ENCODE peak calls at places on chromosomes 13 and 19, in five cellular contexts. W, E, D, M and C are unnamed samples.

GRCh38 chr19:7333198-7334118 is 15.3 kb upstream of the ARHGEF18 start:
- DNase-seq in D (no peak), E (no peak), W (peak; percentile 56), M (no peak), C (peak; percentile 59)

GRCh38 chr13:114111577-114111976 is 20.8 kb downstream of the RASA3 start:
- DNase-seq in D (no peak), M (no peak), W (no peak), E (no peak), C (no peak)

GRCh38 chr13:94596575-94596971 is 621 bp upstream of the TGDS start:
- DNase-seq in E (no peak), M (peak; percentile 18), D (peak; percentile 6), W (no peak), C (peak; percentile 53)

GRCh38 chr13:90926459-90926858 is 421.0 kb upstream of the MIR17HG start:
- DNase-seq in M (no peak), E (no peak), D (no peak), W (no peak), C (no peak)

GRCh38 chr19:58519087-58519354 is 589 bp downstream of the ZBTB45 start:
- DNase-seq in D (no peak), M (peak; percentile 63), W (peak; percentile 66), E (no peak), C (peak; percentile 74)

GRCh38 chr13:83312194-83312593 is 570.1 kb downstream of the SLITRK1 start:
- DNase-seq in D (no peak), E (no peak), W (no peak), M (no peak), C (no peak)

GRCh38 chr19:28330831-28331230 is 882.1 kb downstream of the UQCRFS1 start:
- DNase-seq in E (no peak), W (no peak), D (no peak), M (no peak), C (no peak)

GRCh38 chr19:33628921-33629825 is 7.4 kb downstream of the CHST8 start:
- DNase-seq in W (no peak), D (no peak), M (no peak), E (no peak), C (no peak)

GRCh38 chr13:46181799-46182490 is at the start of gene LCP1:
- DNase-seq in M (no peak), W (no peak), D (no peak), E (peak; percentile 14), C (peak; percentile 61)

GRCh38 chr19:29439688-29440550 is 85.9 kb upstream of the VSTM2B start:
- DNase-seq in W (no peak), M (no peak), D (no peak), E (no peak), C (no peak)

GRCh38 chr19:38543807-38544568 is 73.8 kb downstream of the MAP4K1 start:
- DNase-seq in E (no peak), M (peak; percentile 30), D (peak; percentile 87), W (peak; percentile 46), C (peak; percentile 75)

GRCh38 chr13:28306325-28306724 is 168.0 kb downstream of the PAN3 start:
- DNase-seq in E (no peak), M (no peak), D (no peak), W (no peak), C (no peak)

GRCh38 chr13:42893346-42893745 is 98.7 kb downstream of the EPSTI1 start:
- DNase-seq in W (no peak), D (no peak), M (no peak), E (no peak), C (no peak)

GRCh38 chr19:29966594-29967249 is 24.7 kb downstream of the URI1 start:
- DNase-seq in E (no peak), D (no peak), W (no peak), M (no peak), C (no peak)

GRCh38 chr13:89393758-89394157 is 1722.6 kb downstream of the SLITRK5 start:
- DNase-seq in D (no peak), E (no peak), M (no peak), W (no peak), C (no peak)

GRCh38 chr13:87376081-87376480 is 295.1 kb upstream of the SLITRK5 start:
- DNase-seq in D (no peak), W (no peak), E (no peak), M (no peak), C (no peak)

GRCh38 chr13:112849500-112849899 is 119.5 kb upstream of the MCF2L start:
- DNase-seq in W (no peak), D (no peak), M (peak; percentile 69), E (no peak), C (no peak)

GRCh38 chr13:105773887-105774538 is 761.4 kb downstream of the EFNB2 start:
- DNase-seq in E (no peak), W (no peak), D (peak; percentile 63), M (no peak), C (no peak)

GRCh38 chr19:42176990-42177685 is 40.3 kb downstream of the DEDD2 start:
- DNase-seq in M (peak; percentile 60), W (peak; percentile 59), D (peak; percentile 18), E (no peak), C (no peak)

GRCh38 chr13:75217949-75218348 is 264.0 kb downstream of the TBC1D4 start:
- DNase-seq in E (no peak), D (no peak), M (no peak), W (no peak), C (no peak)

GRCh38 chr19:571127-571974 is 1.0 kb upstream of the BSG start:
- DNase-seq in W (no peak), D (no peak), M (peak; percentile 31), E (no peak), C (peak; percentile 45)

GRCh38 chr13:63855457-63856118 is 2439.9 kb upstream of the PCDH20 start:
- DNase-seq in W (no peak), E (no peak), D (no peak), M (no peak), C (no peak)

GRCh38 chr19:29702161-29702957 is 12.7 kb downstream of the C19orf12 start:
- DNase-seq in D (no peak), M (no peak), E (no peak), W (no peak), C (no peak)

GRCh38 chr19:17963936-17964691 is 2.8 kb upstream of the KCNN1 start:
- DNase-seq in W (no peak), E (no peak), D (no peak), M (no peak), C (no peak)

DNA sequence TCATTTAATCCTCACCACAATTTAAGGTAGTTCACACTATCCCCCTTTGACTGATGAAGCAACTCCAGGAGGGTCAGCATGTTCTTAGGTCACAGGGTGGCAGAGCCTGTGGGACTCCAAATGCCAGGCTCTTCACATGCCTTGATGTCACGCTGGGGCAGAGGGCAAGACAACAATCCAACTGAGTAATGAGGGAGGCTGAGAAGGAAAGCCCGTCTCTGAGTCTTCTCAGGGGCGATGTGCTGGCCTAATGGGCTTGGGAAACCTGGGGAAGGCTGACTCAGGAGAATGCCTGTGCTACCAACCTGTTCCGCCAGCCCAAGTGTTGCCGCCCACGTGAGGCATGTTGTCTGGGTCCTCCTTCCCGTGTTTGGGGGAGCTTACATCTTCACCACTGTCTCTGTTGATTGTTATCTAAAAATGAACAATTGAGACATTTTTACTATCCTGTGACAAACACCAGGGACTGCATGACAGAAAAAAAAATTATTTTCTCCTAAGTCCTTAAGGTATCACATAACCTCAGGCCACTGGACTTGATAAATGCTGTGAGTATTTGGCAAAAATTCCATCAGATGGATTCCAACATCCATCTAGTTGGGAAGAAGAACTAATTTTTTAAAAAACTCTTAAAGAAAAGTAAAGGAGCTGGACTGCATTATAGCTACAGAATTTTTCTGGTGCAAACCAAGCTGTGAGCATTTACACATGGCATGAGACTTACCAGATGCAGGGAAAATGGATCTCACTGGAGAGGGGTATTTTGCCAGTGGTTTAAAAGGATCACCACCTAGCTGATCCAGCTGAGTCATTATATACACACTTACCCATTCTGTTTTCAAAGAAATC is 157.5 kb downstream of the RGCC start:
- DNase-seq in E (no peak), D (no peak), M (no peak), W (no peak), C (no peak)
- H3K4me1 ChIP-seq in E (peaks cover 8% of the 10 kb centered on the region), D (peaks cover 36% of the 10 kb centered on the region), M (no peaks in the 10 kb centered on the region), W (peaks cover 32% of the 10 kb centered on the region), C (no peaks in the 10 kb centered on the region)

GRCh38 chr19:35727956-35728706 is 10.3 kb downstream of the KMT2B start:
- DNase-seq in M (no peak), E (no peak), W (no peak), D (no peak), C (no peak)
- H3K4me3 ChIP-seq in M (no peak overlapping the region), E (no peak overlapping the region), W (no peak overlapping the region), D (no peak overlapping the region), C (no peak overlapping the region)

DNA sequence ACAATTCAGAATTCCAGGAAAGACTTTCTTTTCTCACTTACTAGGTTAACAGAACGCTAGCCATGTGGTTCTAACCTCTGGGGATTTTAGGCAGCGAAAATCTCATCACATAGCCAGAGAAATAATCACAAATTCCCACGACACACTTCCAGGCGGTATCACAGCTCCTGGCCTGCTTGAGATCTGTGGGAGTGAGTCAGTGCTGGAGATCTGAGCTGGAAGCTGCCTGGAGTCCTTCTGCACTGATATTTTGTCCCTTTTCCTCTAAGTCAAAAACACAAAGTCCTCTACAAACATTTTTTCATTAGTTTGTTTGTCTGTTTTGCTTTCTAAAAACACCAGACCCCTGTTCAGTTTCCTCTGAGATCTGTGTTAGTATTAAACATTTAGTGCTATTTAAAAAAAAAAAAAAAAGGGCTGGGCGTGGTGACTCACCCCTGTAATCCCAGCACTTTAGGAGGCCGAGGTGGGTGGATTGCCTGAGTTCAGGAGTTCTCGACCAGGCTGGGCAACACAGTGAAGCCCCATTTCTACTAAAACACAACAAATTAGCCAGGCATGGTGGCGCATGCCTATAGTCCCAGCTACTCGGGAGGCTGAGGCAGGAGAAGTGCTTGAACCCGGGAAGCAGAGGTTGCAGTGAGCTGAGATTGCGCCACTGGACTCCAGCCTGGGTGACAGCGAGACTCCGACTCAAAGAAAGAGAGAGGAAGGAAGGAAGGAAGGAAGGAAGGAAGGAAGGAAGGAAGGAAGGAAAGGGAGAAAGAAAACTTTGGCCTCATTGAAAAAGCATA is 12.2 kb upstream of the UBE2L5 start:
- DNase-seq in E (no peak), W (peak; percentile 24), M (no peak), D (no peak), C (no peak)
- TF ChIP-seq POLR2A in E (no peak), W (no peak), M (no peak), D (no peak), C (no peak)

GRCh38 chr19:16588824-16589577 is 16.8 kb upstream of the SLC35E1 start:
- DNase-seq in D (no peak), M (no peak), E (no peak), W (no peak), C (no peak)
- H3K4me1 ChIP-seq in D (peaks cover 15% of the 10 kb centered on the region), M (peaks cover 48% of the 10 kb centered on the region), E (peaks cover 91% of the 10 kb centered on the region), W (peaks cover 51% of the 10 kb centered on the region), C (no peaks in the 10 kb centered on the region)

GRCh38 chr19:51421229-51422052 is 4.0 kb upstream of the SIGLEC10 start:
- DNase-seq in D (no peak), M (no peak), W (no peak), E (no peak), C (no peak)
- H3K4me3 ChIP-seq in D (no peak overlapping the region), M (no peak overlapping the region), W (no peak overlapping the region), E (no peak overlapping the region), C (no peak overlapping the region)